ENCODE peak calls at places on chromosomes 11 and 22, in ten cellular contexts. One of them, this sample, is unnamed.

GRCh38 chr22:19463491-19464469 is 15.2 kb downstream of the UFD1 start:
- DNase-seq in neural crest cell: no peak
- DNase-seq in hepatocyte: no peak
- DNase-seq in WERI-Rb-1: no peak
- DNase-seq in tibial artery: no peak
- DNase-seq in Calu3: no peak
- DNase-seq in glutamatergic neuron: peak
- DNase-seq in stomach: no peak
- DNase-seq in SK-N-SH: no peak
- DNase-seq in GM23338: no peak
- DNase-seq in this sample: no peak

GRCh38 chr11:58628446-58628845 is 6.0 kb downstream of the CNTF start:
- DNase-seq in SK-N-SH: no peak
- DNase-seq in tibial artery: no peak
- DNase-seq in neural crest cell: no peak
- DNase-seq in hepatocyte: no peak
- DNase-seq in GM23338: no peak
- DNase-seq in stomach: no peak
- DNase-seq in Calu3: no peak
- DNase-seq in glutamatergic neuron: no peak
- DNase-seq in WERI-Rb-1: no peak
- DNase-seq in this sample: no peak

GRCh38 chr11:7088921-7089320 is at the start of gene RBMXL2:
- DNase-seq in tibial artery: peak
- DNase-seq in GM23338: peak
- DNase-seq in glutamatergic neuron: no peak
- DNase-seq in SK-N-SH: peak
- DNase-seq in Calu3: no peak
- DNase-seq in neural crest cell: no peak
- DNase-seq in stomach: no peak
- DNase-seq in hepatocyte: no peak
- DNase-seq in WERI-Rb-1: no peak
- DNase-seq in this sample: no peak

GRCh38 chr11:67468056-67468455 is 995 bp downstream of the TMEM134 start:
- DNase-seq in WERI-Rb-1: no peak
- DNase-seq in Calu3: peak
- DNase-seq in neural crest cell: no peak
- DNase-seq in stomach: peak
- DNase-seq in tibial artery: peak
- DNase-seq in hepatocyte: peak
- DNase-seq in glutamatergic neuron: no peak
- DNase-seq in GM23338: no peak
- DNase-seq in SK-N-SH: peak
- DNase-seq in this sample: no peak

GRCh38 chr11:68659158-68659921 is 25.0 kb upstream of the GAL start:
- DNase-seq in Calu3: no peak
- DNase-seq in neural crest cell: no peak
- DNase-seq in tibial artery: peak
- DNase-seq in hepatocyte: peak
- DNase-seq in WERI-Rb-1: no peak
- DNase-seq in stomach: no peak
- DNase-seq in glutamatergic neuron: peak
- DNase-seq in GM23338: no peak
- DNase-seq in SK-N-SH: peak
- DNase-seq in this sample: no peak

GRCh38 chr22:21921184-21921721 is 31.4 kb downstream of the PPM1F start:
- DNase-seq in hepatocyte: no peak
- DNase-seq in SK-N-SH: peak
- DNase-seq in tibial artery: no peak
- DNase-seq in Calu3: no peak
- DNase-seq in stomach: no peak
- DNase-seq in neural crest cell: no peak
- DNase-seq in WERI-Rb-1: no peak
- DNase-seq in GM23338: peak
- DNase-seq in glutamatergic neuron: no peak
- DNase-seq in this sample: no peak

GRCh38 chr22:20940178-20940790 is 23.1 kb downstream of the CRKL start:
- DNase-seq in WERI-Rb-1: no peak
- DNase-seq in glutamatergic neuron: no peak
- DNase-seq in GM23338: no peak
- DNase-seq in stomach: no peak
- DNase-seq in tibial artery: no peak
- DNase-seq in SK-N-SH: no peak
- DNase-seq in hepatocyte: no peak
- DNase-seq in neural crest cell: no peak
- DNase-seq in Calu3: no peak
- DNase-seq in this sample: no peak

GRCh38 chr11:121661796-121662508 is 209.2 kb upstream of the SORL1-AS1 start:
- DNase-seq in neural crest cell: no peak
- DNase-seq in glutamatergic neuron: no peak
- DNase-seq in GM23338: no peak
- DNase-seq in stomach: no peak
- DNase-seq in tibial artery: no peak
- DNase-seq in Calu3: no peak
- DNase-seq in WERI-Rb-1: no peak
- DNase-seq in hepatocyte: no peak
- DNase-seq in SK-N-SH: no peak
- DNase-seq in this sample: no peak

GRCh38 chr11:10349281-10349665 is 44.4 kb downstream of the ADM start:
- DNase-seq in hepatocyte: no peak
- DNase-seq in Calu3: no peak
- DNase-seq in stomach: no peak
- DNase-seq in WERI-Rb-1: no peak
- DNase-seq in tibial artery: no peak
- DNase-seq in SK-N-SH: no peak
- DNase-seq in glutamatergic neuron: no peak
- DNase-seq in neural crest cell: no peak
- DNase-seq in GM23338: no peak
- DNase-seq in this sample: no peak

GRCh38 chr11:121634889-121635288 is 182.1 kb upstream of the SORL1-AS1 start:
- DNase-seq in Calu3: no peak
- DNase-seq in neural crest cell: no peak
- DNase-seq in hepatocyte: no peak
- DNase-seq in GM23338: no peak
- DNase-seq in glutamatergic neuron: no peak
- DNase-seq in SK-N-SH: no peak
- DNase-seq in stomach: no peak
- DNase-seq in tibial artery: no peak
- DNase-seq in WERI-Rb-1: no peak
- DNase-seq in this sample: no peak

GRCh38 chr11:84720706-84721402 is 906.3 kb downstream of the DLG2 start:
- DNase-seq in stomach: no peak
- DNase-seq in neural crest cell: peak
- DNase-seq in Calu3: no peak
- DNase-seq in WERI-Rb-1: peak
- DNase-seq in tibial artery: no peak
- DNase-seq in SK-N-SH: peak
- DNase-seq in hepatocyte: peak
- DNase-seq in glutamatergic neuron: peak
- DNase-seq in GM23338: peak
- DNase-seq in this sample: no peak

GRCh38 chr11:121521145-121522042 is 68.6 kb upstream of the SORL1-AS1 start:
- DNase-seq in stomach: no peak
- DNase-seq in WERI-Rb-1: no peak
- DNase-seq in neural crest cell: no peak
- DNase-seq in glutamatergic neuron: no peak
- DNase-seq in GM23338: no peak
- DNase-seq in Calu3: no peak
- DNase-seq in tibial artery: no peak
- DNase-seq in hepatocyte: no peak
- DNase-seq in SK-N-SH: no peak
- DNase-seq in this sample: no peak

GRCh38 chr11:108392364-108392763 is 75.0 kb downstream of the C11orf65 start:
- DNase-seq in glutamatergic neuron: no peak
- DNase-seq in neural crest cell: no peak
- DNase-seq in Calu3: no peak
- DNase-seq in stomach: no peak
- DNase-seq in hepatocyte: no peak
- DNase-seq in tibial artery: no peak
- DNase-seq in GM23338: no peak
- DNase-seq in SK-N-SH: no peak
- DNase-seq in WERI-Rb-1: no peak
- DNase-seq in this sample: no peak

GRCh38 chr22:17869285-17870096 is 95.2 kb upstream of the BID start:
- DNase-seq in WERI-Rb-1: no peak
- DNase-seq in stomach: no peak
- DNase-seq in GM23338: no peak
- DNase-seq in SK-N-SH: no peak
- DNase-seq in glutamatergic neuron: no peak
- DNase-seq in tibial artery: no peak
- DNase-seq in Calu3: no peak
- DNase-seq in hepatocyte: peak
- DNase-seq in neural crest cell: no peak
- DNase-seq in this sample: no peak

GRCh38 chr22:32706149-32706548 is 95.4 kb upstream of the TIMP3 start:
- DNase-seq in Calu3: no peak
- DNase-seq in hepatocyte: no peak
- DNase-seq in neural crest cell: no peak
- DNase-seq in glutamatergic neuron: no peak
- DNase-seq in SK-N-SH: no peak
- DNase-seq in GM23338: peak
- DNase-seq in WERI-Rb-1: no peak
- DNase-seq in tibial artery: no peak
- DNase-seq in stomach: no peak
- DNase-seq in this sample: no peak

DNA sequence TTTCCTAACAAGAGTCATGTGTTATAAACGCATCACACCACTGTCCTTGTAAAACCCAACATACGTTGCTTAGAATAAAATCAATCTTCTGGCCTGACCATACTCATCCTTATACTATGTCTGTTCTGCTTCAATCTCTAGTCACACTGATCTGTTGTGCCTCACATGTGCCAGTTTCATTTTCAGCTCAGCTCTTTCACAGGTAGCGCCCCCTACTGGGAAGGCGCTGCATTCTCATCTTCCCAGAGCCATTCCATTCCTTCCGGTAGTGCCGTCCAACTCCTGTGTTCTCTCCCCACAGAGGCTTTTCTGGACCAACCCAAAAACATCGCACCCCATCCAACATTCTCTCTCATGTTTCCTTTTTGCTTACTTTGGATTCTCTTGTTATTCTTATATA is 22.2 kb downstream of the CASP5 start:
- DNase-seq in tibial artery: no peak
- DNase-seq in glutamatergic neuron: peak
- DNase-seq in Calu3: no peak
- DNase-seq in stomach: peak
- DNase-seq in GM23338: peak
- DNase-seq in neural crest cell: no peak
- DNase-seq in SK-N-SH: no peak
- DNase-seq in WERI-Rb-1: peak
- DNase-seq in hepatocyte: no peak
- DNase-seq in this sample: no peak
- TF ChIP-seq CTCF in tibial artery: peak
- TF ChIP-seq CTCF in glutamatergic neuron: peak
- TF ChIP-seq CTCF in Calu3: no peak
- TF ChIP-seq CTCF in stomach: peak
- TF ChIP-seq CTCF in GM23338: peak
- TF ChIP-seq CTCF in neural crest cell: peak
- TF ChIP-seq CTCF in SK-N-SH: peak
- TF ChIP-seq CTCF in WERI-Rb-1: peak
- TF ChIP-seq CTCF in hepatocyte: peak
- TF ChIP-seq CTCF in this sample: peak

GRCh38 chr11:39772525-39773137 is 1686.8 kb downstream of the LRRC4C start:
- DNase-seq in GM23338: no peak
- DNase-seq in WERI-Rb-1: no peak
- DNase-seq in tibial artery: no peak
- DNase-seq in Calu3: no peak
- DNase-seq in SK-N-SH: no peak
- DNase-seq in neural crest cell: no peak
- DNase-seq in hepatocyte: no peak
- DNase-seq in stomach: no peak
- DNase-seq in glutamatergic neuron: no peak
- DNase-seq in this sample: no peak
- TF ChIP-seq CTCF in GM23338: no peak
- TF ChIP-seq CTCF in WERI-Rb-1: no peak
- TF ChIP-seq CTCF in tibial artery: no peak
- TF ChIP-seq CTCF in Calu3: no peak
- TF ChIP-seq CTCF in SK-N-SH: no peak
- TF ChIP-seq CTCF in neural crest cell: no peak
- TF ChIP-seq CTCF in hepatocyte: no peak
- TF ChIP-seq CTCF in stomach: no peak
- TF ChIP-seq CTCF in glutamatergic neuron: no peak
- TF ChIP-seq CTCF in this sample: no peak

GRCh38 chr22:43088979-43089717 is at the start of gene TTLL1:
- DNase-seq in Calu3: peak
- DNase-seq in glutamatergic neuron: peak
- DNase-seq in stomach: peak
- DNase-seq in tibial artery: peak
- DNase-seq in neural crest cell: peak
- DNase-seq in SK-N-SH: peak
- DNase-seq in hepatocyte: peak
- DNase-seq in WERI-Rb-1: peak
- DNase-seq in GM23338: peak
- DNase-seq in this sample: peak

GRCh38 chr22:43094085-43094484 is 4.9 kb upstream of the TTLL1 start:
- DNase-seq in SK-N-SH: no peak
- DNase-seq in GM23338: no peak
- DNase-seq in neural crest cell: no peak
- DNase-seq in hepatocyte: peak
- DNase-seq in glutamatergic neuron: no peak
- DNase-seq in Calu3: peak
- DNase-seq in stomach: peak
- DNase-seq in tibial artery: no peak
- DNase-seq in WERI-Rb-1: no peak
- DNase-seq in this sample: no peak

GRCh38 chr22:43092085-43092484 is 2.9 kb upstream of the TTLL1 start:
- DNase-seq in tibial artery: no peak
- DNase-seq in neural crest cell: no peak
- DNase-seq in hepatocyte: no peak
- DNase-seq in glutamatergic neuron: no peak
- DNase-seq in stomach: no peak
- DNase-seq in WERI-Rb-1: no peak
- DNase-seq in Calu3: no peak
- DNase-seq in GM23338: no peak
- DNase-seq in SK-N-SH: no peak
- DNase-seq in this sample: no peak

GRCh38 chr22:43088616-43088978 is 594 bp downstream of the TTLL1 start:
- DNase-seq in tibial artery: no peak
- DNase-seq in SK-N-SH: peak
- DNase-seq in Calu3: no peak
- DNase-seq in stomach: no peak
- DNase-seq in neural crest cell: no peak
- DNase-seq in glutamatergic neuron: no peak
- DNase-seq in WERI-Rb-1: no peak
- DNase-seq in hepatocyte: no peak
- DNase-seq in GM23338: no peak
- DNase-seq in this sample: no peak

GRCh38 chr22:43090130-43090789 is 1.1 kb upstream of the TTLL1 start:
- DNase-seq in neural crest cell: no peak
- DNase-seq in WERI-Rb-1: peak
- DNase-seq in hepatocyte: peak
- DNase-seq in stomach: peak
- DNase-seq in SK-N-SH: peak
- DNase-seq in GM23338: no peak
- DNase-seq in Calu3: peak
- DNase-seq in glutamatergic neuron: peak
- DNase-seq in tibial artery: no peak
- DNase-seq in this sample: no peak
- TF ChIP-seq CTCF in neural crest cell: peak
- TF ChIP-seq CTCF in WERI-Rb-1: peak
- TF ChIP-seq CTCF in hepatocyte: peak
- TF ChIP-seq CTCF in stomach: no peak
- TF ChIP-seq CTCF in SK-N-SH: peak
- TF ChIP-seq CTCF in GM23338: no peak
- TF ChIP-seq CTCF in Calu3: peak
- TF ChIP-seq CTCF in glutamatergic neuron: no peak
- TF ChIP-seq CTCF in tibial artery: peak
- TF ChIP-seq CTCF in this sample: no peak

GRCh38 chr22:27863556-27863955 is 55.5 kb downstream of the PITPNB start:
- DNase-seq in hepatocyte: no peak
- DNase-seq in stomach: no peak
- DNase-seq in Calu3: no peak
- DNase-seq in WERI-Rb-1: no peak
- DNase-seq in GM23338: no peak
- DNase-seq in glutamatergic neuron: no peak
- DNase-seq in tibial artery: no peak
- DNase-seq in neural crest cell: no peak
- DNase-seq in SK-N-SH: no peak
- DNase-seq in this sample: no peak
- TF ChIP-seq CTCF in hepatocyte: no peak
- TF ChIP-seq CTCF in stomach: no peak
- TF ChIP-seq CTCF in Calu3: no peak
- TF ChIP-seq CTCF in WERI-Rb-1: no peak
- TF ChIP-seq CTCF in GM23338: no peak
- TF ChIP-seq CTCF in glutamatergic neuron: no peak
- TF ChIP-seq CTCF in tibial artery: no peak
- TF ChIP-seq CTCF in neural crest cell: no peak
- TF ChIP-seq CTCF in SK-N-SH: no peak
- TF ChIP-seq CTCF in this sample: no peak

This sample was measured in progenitor cell of endocrine pancreas.